ENCODE peak calls at places on chromosomes 3 and 15, in five cellular contexts. T is thyroid gland, O is GDM1, S is GM12865, I is NCI-H1694 treated with DMSO at 0.1 percent for 48 hours. W is an unnamed sample.

GRCh38 chr15:59315914-59316428 is 56.7 kb downstream of the MYO1E start:
- DNase-seq in I (no peak), T (peak; percentile 67), O (no peak), S (peak; percentile 40), W (no peak)

GRCh38 chr3:178325330-178325729 is 210.9 kb upstream of the KCNMB2 start:
- DNase-seq in I (peak; percentile 37), S (no peak), T (no peak), O (no peak), W (no peak)

GRCh38 chr15:71784719-71785118 is 25.6 kb upstream of the NR2E3 start:
- DNase-seq in S (no peak), T (no peak), I (no peak), O (no peak), W (no peak)

GRCh38 chr3:184448321-184449160 is 68.7 kb downstream of the CHRD start:
- DNase-seq in T (no peak), S (no peak), O (no peak), I (no peak), W (no peak)

GRCh38 chr3:184354121-184354728 is 7.2 kb downstream of the CLCN2 start:
- DNase-seq in O (no peak), S (peak; percentile 51), I (peak; percentile 3), T (peak; percentile 46), W (peak; percentile 83)

GRCh38 chr3:177855021-177855420 is 657.7 kb upstream of the TBL1XR1 start:
- DNase-seq in S (no peak), I (no peak), T (no peak), O (no peak), W (no peak)

GRCh38 chr3:42376397-42376798 is 34.0 kb downstream of the LYZL4 start:
- DNase-seq in T (peak; percentile 3), S (no peak), I (no peak), O (no peak), W (no peak)

GRCh38 chr3:193852901-193853300 is 259.9 kb downstream of the OPA1 start:
- DNase-seq in O (no peak), S (no peak), I (no peak), T (no peak), W (no peak)

GRCh38 chr15:43958894-43959330 is 132.1 kb downstream of the WDR76 start:
- DNase-seq in S (no peak), I (peak; percentile 15), T (no peak), O (no peak), W (no peak)

GRCh38 chr3:174089592-174089991 is 692.0 kb downstream of the NLGN1 start:
- DNase-seq in O (no peak), I (no peak), S (no peak), T (no peak), W (no peak)

GRCh38 chr3:23776352-23776891 is 29.3 kb upstream of the UBE2E1 start:
- DNase-seq in O (no peak), S (no peak), T (no peak), I (no peak), W (no peak)

GRCh38 chr15:74799255-74799842 is 13.3 kb upstream of the LMAN1L start:
- DNase-seq in T (no peak), O (no peak), S (peak; percentile 52), I (no peak), W (no peak)

GRCh38 chr15:65089206-65089824 is 12.8 kb downstream of the KBTBD13 start:
- DNase-seq in I (no peak), T (peak; percentile 89), S (no peak), O (no peak), W (no peak)

GRCh38 chr3:23068016-23068728 is 135.0 kb upstream of the UBE2E2 start:
- DNase-seq in O (no peak), T (no peak), S (no peak), I (no peak), W (no peak)

GRCh38 chr3:111534701-111535100 is 7.3 kb upstream of the CD96 start:
- DNase-seq in S (no peak), I (no peak), T (no peak), O (no peak), W (no peak)

GRCh38 chr15:63146684-63147083 is 10.6 kb downstream of the RPS27L start:
- DNase-seq in T (no peak), I (no peak), O (no peak), S (no peak), W (no peak)

GRCh38 chr3:161854232-161854771 is 357.7 kb downstream of the OTOL1 start:
- DNase-seq in T (no peak), O (peak; percentile 7), I (no peak), S (peak; percentile 45), W (peak; percentile 6)

GRCh38 chr3:120659285-120659684 is 22.8 kb downstream of the HGD start:
- DNase-seq in O (no peak), S (no peak), T (no peak), I (no peak), W (no peak)

GRCh38 chr3:152466784-152467183 is 198.1 kb downstream of the MBNL1 start:
- DNase-seq in T (no peak), S (peak; percentile 29), O (no peak), I (no peak), W (no peak)